ENCODE peak calls at places on chromosomes 5 and 9, in six cellular contexts. K, E, C, M, Y and Z are unnamed samples.

GRCh38 chr5:73918791-73919221 is 292.8 kb downstream of the ARHGEF28 start:
- DNase-seq in Y (no peak), K (no peak), M (no peak), E (no peak), C (no peak), Z (no peak)

GRCh38 chr5:75016896-75017295 is 35.5 kb downstream of the GCNT4 start:
- DNase-seq in E (no peak), K (no peak), M (no peak), Y (no peak), C (peak), Z (no peak)

GRCh38 chr9:22232971-22233370 is 213.7 kb upstream of the DMRTA1 start:
- DNase-seq in Y (no peak), K (no peak), E (no peak), M (no peak), C (no peak), Z (no peak)

GRCh38 chr9:130542457-130543228 is 36.7 kb upstream of the FUBP3 start:
- DNase-seq in M (no peak), C (peak), E (no peak), Y (no peak), K (no peak), Z (no peak)

GRCh38 chr5:140801494-140801841 is 611 bp downstream of the PCDHA3 start:
- DNase-seq in C (peak), K (no peak), M (peak), Y (no peak), E (no peak), Z (no peak)

GRCh38 chr5:170522211-170523128 is 18.6 kb downstream of the KCNIP1 start:
- DNase-seq in Y (no peak), K (no peak), E (no peak), C (peak), M (no peak), Z (no peak)

GRCh38 chr9:109816490-109816889 is 36.5 kb downstream of the PALM2AKAP2 start:
- DNase-seq in M (no peak), Y (no peak), C (peak), E (no peak), K (no peak), Z (no peak)

GRCh38 chr9:83444110-83444509 is 94.1 kb downstream of the FRMD3 start:
- DNase-seq in M (no peak), K (peak), E (no peak), Y (no peak), C (peak), Z (no peak)

GRCh38 chr5:175417384-175417783 is 26.6 kb downstream of the DRD1 start:
- DNase-seq in E (no peak), K (no peak), M (no peak), C (no peak), Y (no peak), Z (no peak)

GRCh38 chr9:5375091-5375490 is 35.4 kb upstream of the RLN1 start:
- DNase-seq in C (no peak), Y (no peak), K (no peak), M (no peak), E (no peak), Z (no peak)